ENCODE peak calls at places on chromosomes 1 and 21, in five cellular contexts. F is H1, B is H9, D is neuronal stem cell, Q is IMR-90. Z is an unnamed sample.

GRCh38 chr1:46134660-46135331 is 2.4 kb upstream of the PIK3R3 start:
- DNase-seq in F (no peak), B (no peak), D (no peak), Q (peak), Z (no peak)

GRCh38 chr1:40663324-40664166 is 1.9 kb downstream of the RIMS3 start:
- DNase-seq in F (no peak), B (no peak), D (no peak), Q (no peak), Z (peak)

GRCh38 chr1:232571523-232571922 is 58.4 kb downstream of the SIPA1L2 start:
- DNase-seq in F (no peak), B (no peak), D (no peak), Q (peak), Z (peak)

GRCh38 chr1:206041640-206042039 is 11.3 kb upstream of the RHEX start:
- DNase-seq in F (no peak), B (peak), D (no peak), Q (no peak), Z (peak)

GRCh38 chr1:246753670-246754535 is 29.7 kb downstream of the SCCPDH start:
- DNase-seq in F (peak), B (peak), D (peak), Q (peak), Z (peak)

GRCh38 chr1:234620272-234620711 is 10.3 kb upstream of the IRF2BP2 start:
- DNase-seq in F (no peak), B (no peak), D (no peak), Q (no peak), Z (no peak)

GRCh38 chr1:47207811-47208373 is 18.1 kb upstream of the PDZK1IP1 start:
- DNase-seq in F (no peak), B (no peak), D (no peak), Q (no peak), Z (no peak)

GRCh38 chr1:68585371-68585770 is 88.5 kb upstream of the DEPDC1 start:
- DNase-seq in F (no peak), B (no peak), D (no peak), Q (no peak), Z (no peak)

GRCh38 chr1:27744556-27744955 is 18.8 kb downstream of the FAM76A start:
- DNase-seq in F (no peak), B (no peak), D (no peak), Q (no peak), Z (peak)

GRCh38 chr1:91732291-91732953 is 153.5 kb downstream of the TGFBR3 start:
- DNase-seq in F (no peak), B (no peak), D (no peak), Q (peak), Z (peak)

GRCh38 chr1:167909691-167910180 is 4.2 kb downstream of the ADCY10 start:
- DNase-seq in F (no peak), B (no peak), D (no peak), Q (no peak), Z (no peak)

GRCh38 chr21:18248171-18248570 is 3.5 kb downstream of the CHODL start:
- DNase-seq in F (no peak), B (no peak), D (no peak), Q (no peak), Z (no peak)

GRCh38 chr21:18249542-18250152 is 5.0 kb downstream of the CHODL start:
- DNase-seq in F (no peak), B (no peak), D (no peak), Q (no peak), Z (peak)

GRCh38 chr21:18251065-18251464 is 6.4 kb downstream of the CHODL start:
- DNase-seq in F (no peak), B (no peak), D (no peak), Q (no peak), Z (no peak)

GRCh38 chr21:18244721-18245486 is at the start of gene CHODL:
- DNase-seq in F (no peak), B (peak), D (peak), Q (no peak), Z (peak)

DNA sequence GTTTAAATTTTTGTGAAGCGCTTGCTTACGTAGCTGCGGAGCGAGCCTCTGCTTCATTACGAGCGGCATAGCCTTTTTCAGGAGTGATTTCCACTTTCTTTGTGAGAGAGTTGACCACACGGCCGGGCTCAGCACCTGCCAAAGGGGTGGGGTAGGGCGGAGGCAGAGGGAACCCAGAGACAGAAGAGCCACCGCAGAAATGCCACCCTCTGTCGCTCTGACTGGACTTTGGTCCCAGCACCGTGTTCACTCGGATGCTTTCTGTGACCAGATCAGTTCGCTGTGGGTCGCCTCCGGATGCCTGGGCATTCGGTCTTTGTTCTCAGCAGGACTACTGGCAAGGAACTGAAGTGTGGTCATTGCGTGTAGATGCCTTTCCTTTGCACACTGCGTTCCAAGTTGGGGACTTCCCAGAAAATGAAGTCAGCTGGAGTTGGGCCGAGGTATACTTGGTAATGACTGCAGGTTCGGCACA is 897 bp downstream of the CHODL start:
- DNase-seq in F (no peak), B (no peak), D (peak), Q (no peak), Z (peak)
- H3K23ac ChIP-seq in F (no peak), B (no peak), D (no peak), Q (no peak), Z (no peak)

GRCh38 chr1:109783436-109783835 is 19.7 kb upstream of the EPS8L3 start:
- DNase-seq in F (no peak), B (no peak), D (no peak), Q (peak), Z (peak)

GRCh38 chr1:109782927-109783326 is 19.2 kb upstream of the EPS8L3 start:
- DNase-seq in F (no peak), B (no peak), D (no peak), Q (no peak), Z (no peak)

GRCh38 chr1:109780982-109781381 is 17.3 kb upstream of the EPS8L3 start:
- DNase-seq in F (no peak), B (no peak), D (no peak), Q (no peak), Z (no peak)

GRCh38 chr1:109781807-109782206 is 18.1 kb upstream of the EPS8L3 start:
- DNase-seq in F (no peak), B (no peak), D (no peak), Q (no peak), Z (no peak)

GRCh38 chr1:109782514-109782913 is 18.8 kb upstream of the EPS8L3 start:
- DNase-seq in F (no peak), B (peak), D (no peak), Q (peak), Z (no peak)
- H2BK120ac ChIP-seq in F (no peak), B (no peak), D (no peak), Q (peak), Z (no peak)

GRCh38 chr1:6651889-6652288 is 27.2 kb downstream of the THAP3 start:
- DNase-seq in F (no peak), B (no peak), D (no peak), Q (no peak), Z (no peak)

GRCh38 chr1:6657138-6657537 is 32.5 kb downstream of the THAP3 start:
- DNase-seq in F (no peak), B (no peak), D (no peak), Q (no peak), Z (no peak)

GRCh38 chr1:6653651-6654290 is 29.1 kb downstream of the THAP3 start:
- DNase-seq in F (no peak), B (no peak), D (no peak), Q (no peak), Z (no peak)

GRCh38 chr1:6648556-6648955 is 23.9 kb downstream of the THAP3 start:
- DNase-seq in F (no peak), B (no peak), D (no peak), Q (no peak), Z (no peak)

GRCh38 chr1:6652986-6653385 is 28.3 kb downstream of the THAP3 start:
- DNase-seq in F (no peak), B (no peak), D (no peak), Q (no peak), Z (no peak)
- H3K23ac ChIP-seq in F (no peak), B (no peak), D (no peak), Q (no peak), Z (no peak)

DNA sequence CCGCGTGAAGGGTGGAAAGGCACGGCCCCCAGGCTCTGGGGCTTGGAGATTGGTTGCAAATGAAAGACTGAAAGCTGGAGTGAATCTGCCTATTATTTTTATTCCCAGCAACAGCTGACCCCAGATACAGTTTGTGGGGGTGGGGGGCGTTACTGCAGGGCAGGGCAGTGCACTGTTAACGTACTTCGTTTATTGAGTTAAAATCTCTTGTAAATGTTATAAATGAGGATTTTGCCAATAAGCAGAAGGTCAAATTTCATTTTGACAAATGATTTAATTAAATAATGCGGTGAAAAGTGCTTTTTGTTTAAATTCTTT is 1.0 kb upstream of the VPS26C start:
- DNase-seq in F (no peak), B (no peak), D (no peak), Q (no peak), Z (no peak)
- H2BK120ac ChIP-seq in F (no peak), B (no peak), D (no peak), Q (peak), Z (no peak)

GRCh38 chr1:2880086-2880485 is 78.6 kb upstream of the TTC34 start:
- DNase-seq in F (no peak), B (no peak), D (no peak), Q (no peak), Z (no peak)
- H3K23ac ChIP-seq in F (no peak), B (no peak), D (peak), Q (no peak), Z (no peak)

GRCh38 chr1:177487481-177487880 is 316.7 kb downstream of the BRINP2 start:
- DNase-seq in F (peak), B (peak), D (no peak), Q (no peak), Z (peak)
- H2BK120ac ChIP-seq in F (no peak), B (no peak), D (no peak), Q (no peak), Z (no peak)

GRCh38 chr1:37473431-37474050 is 839 bp upstream of the ZC3H12A start:
- DNase-seq in F (no peak), B (no peak), D (no peak), Q (no peak), Z (peak)

GRCh38 chr1:37472994-37473393 is 1.4 kb upstream of the ZC3H12A start:
- DNase-seq in F (no peak), B (no peak), D (no peak), Q (no peak), Z (no peak)

GRCh38 chr1:37475380-37476086 is 1.2 kb downstream of the ZC3H12A start:
- DNase-seq in F (no peak), B (no peak), D (no peak), Q (no peak), Z (peak)

GRCh38 chr1:37474697-37475379 is 458 bp downstream of the ZC3H12A start:
- DNase-seq in F (no peak), B (no peak), D (no peak), Q (no peak), Z (peak)

GRCh38 chr1:37474051-37474696 is at the start of gene ZC3H12A:
- DNase-seq in F (peak), B (peak), D (peak), Q (peak), Z (peak)
- H3K23ac ChIP-seq in F (no peak), B (no peak), D (peak), Q (peak), Z (peak)

Z was measured in mesendoderm.